ENCODE peak calls at places on chromosomes 2 and 18, in five cellular contexts. One of them, this sample, is unnamed.

GRCh38 chr2:235066895-235067294 is 115.1 kb downstream of the SH3BP4 start:
- DNase-seq in GM23338: no peak
- DNase-seq in WTC11: no peak
- DNase-seq in stimulated activated CD8-positive, alpha-beta memory T cell treated with anti-CD3 and anti-CD28 coated beads, Interleukin-4, amount 100 ng/mL, for 1 hour: no peak
- DNase-seq in activated T-cell treated with anti-CD3 and anti-CD28 coated beads, Interleukin-2, amount 50 U/mL, for 72 hours: no peak
- DNase-seq in this sample: peak

GRCh38 chr2:96771792-96772618 is 11.3 kb downstream of the CNNM4 start:
- DNase-seq in WTC11: no peak
- DNase-seq in activated T-cell treated with anti-CD3 and anti-CD28 coated beads, Interleukin-2, amount 50 U/mL, for 72 hours: no peak
- DNase-seq in stimulated activated CD8-positive, alpha-beta memory T cell treated with anti-CD3 and anti-CD28 coated beads, Interleukin-4, amount 100 ng/mL, for 1 hour: no peak
- DNase-seq in GM23338: no peak
- DNase-seq in this sample: no peak

GRCh38 chr2:121329786-121330185 is 44.8 kb upstream of the TFCP2L1 start:
- DNase-seq in stimulated activated CD8-positive, alpha-beta memory T cell treated with anti-CD3 and anti-CD28 coated beads, Interleukin-4, amount 100 ng/mL, for 1 hour: no peak
- DNase-seq in activated T-cell treated with anti-CD3 and anti-CD28 coated beads, Interleukin-2, amount 50 U/mL, for 72 hours: no peak
- DNase-seq in GM23338: no peak
- DNase-seq in WTC11: no peak
- DNase-seq in this sample: no peak

GRCh38 chr2:186853871-186854435 is 5.0 kb upstream of the ZSWIM2 start:
- DNase-seq in activated T-cell treated with anti-CD3 and anti-CD28 coated beads, Interleukin-2, amount 50 U/mL, for 72 hours: no peak
- DNase-seq in WTC11: no peak
- DNase-seq in GM23338: no peak
- DNase-seq in stimulated activated CD8-positive, alpha-beta memory T cell treated with anti-CD3 and anti-CD28 coated beads, Interleukin-4, amount 100 ng/mL, for 1 hour: no peak
- DNase-seq in this sample: no peak

GRCh38 chr2:73020657-73021370 is 50.7 kb downstream of the SFXN5 start:
- DNase-seq in WTC11: no peak
- DNase-seq in stimulated activated CD8-positive, alpha-beta memory T cell treated with anti-CD3 and anti-CD28 coated beads, Interleukin-4, amount 100 ng/mL, for 1 hour: no peak
- DNase-seq in activated T-cell treated with anti-CD3 and anti-CD28 coated beads, Interleukin-2, amount 50 U/mL, for 72 hours: no peak
- DNase-seq in GM23338: no peak
- DNase-seq in this sample: no peak

GRCh38 chr2:69291004-69291650 is 95.9 kb downstream of the GFPT1 start:
- DNase-seq in activated T-cell treated with anti-CD3 and anti-CD28 coated beads, Interleukin-2, amount 50 U/mL, for 72 hours: no peak
- DNase-seq in WTC11: no peak
- DNase-seq in GM23338: no peak
- DNase-seq in stimulated activated CD8-positive, alpha-beta memory T cell treated with anti-CD3 and anti-CD28 coated beads, Interleukin-4, amount 100 ng/mL, for 1 hour: no peak
- DNase-seq in this sample: no peak

GRCh38 chr2:218886461-218886947 is 5.9 kb downstream of the WNT10A start:
- DNase-seq in stimulated activated CD8-positive, alpha-beta memory T cell treated with anti-CD3 and anti-CD28 coated beads, Interleukin-4, amount 100 ng/mL, for 1 hour: no peak
- DNase-seq in WTC11: no peak
- DNase-seq in activated T-cell treated with anti-CD3 and anti-CD28 coated beads, Interleukin-2, amount 50 U/mL, for 72 hours: no peak
- DNase-seq in GM23338: no peak
- DNase-seq in this sample: peak

GRCh38 chr2:60118061-60118460 is 435.4 kb downstream of the BCL11A start:
- DNase-seq in WTC11: no peak
- DNase-seq in activated T-cell treated with anti-CD3 and anti-CD28 coated beads, Interleukin-2, amount 50 U/mL, for 72 hours: no peak
- DNase-seq in stimulated activated CD8-positive, alpha-beta memory T cell treated with anti-CD3 and anti-CD28 coated beads, Interleukin-4, amount 100 ng/mL, for 1 hour: no peak
- DNase-seq in GM23338: no peak
- DNase-seq in this sample: no peak

GRCh38 chr2:238247841-238248440 is 8.1 kb upstream of the HES6 start:
- DNase-seq in activated T-cell treated with anti-CD3 and anti-CD28 coated beads, Interleukin-2, amount 50 U/mL, for 72 hours: no peak
- DNase-seq in WTC11: no peak
- DNase-seq in GM23338: no peak
- DNase-seq in stimulated activated CD8-positive, alpha-beta memory T cell treated with anti-CD3 and anti-CD28 coated beads, Interleukin-4, amount 100 ng/mL, for 1 hour: no peak
- DNase-seq in this sample: no peak

GRCh38 chr2:69375494-69376353 is 11.3 kb downstream of the GFPT1 start:
- DNase-seq in WTC11: no peak
- DNase-seq in GM23338: peak
- DNase-seq in activated T-cell treated with anti-CD3 and anti-CD28 coated beads, Interleukin-2, amount 50 U/mL, for 72 hours: no peak
- DNase-seq in stimulated activated CD8-positive, alpha-beta memory T cell treated with anti-CD3 and anti-CD28 coated beads, Interleukin-4, amount 100 ng/mL, for 1 hour: no peak
- DNase-seq in this sample: peak

GRCh38 chr18:78878335-78878734 is 101.3 kb upstream of the SALL3 start:
- DNase-seq in GM23338: no peak
- DNase-seq in stimulated activated CD8-positive, alpha-beta memory T cell treated with anti-CD3 and anti-CD28 coated beads, Interleukin-4, amount 100 ng/mL, for 1 hour: no peak
- DNase-seq in WTC11: no peak
- DNase-seq in activated T-cell treated with anti-CD3 and anti-CD28 coated beads, Interleukin-2, amount 50 U/mL, for 72 hours: no peak
- DNase-seq in this sample: no peak

GRCh38 chr18:58297198-58297597 is 253.2 kb downstream of the NEDD4L start:
- DNase-seq in GM23338: no peak
- DNase-seq in activated T-cell treated with anti-CD3 and anti-CD28 coated beads, Interleukin-2, amount 50 U/mL, for 72 hours: peak
- DNase-seq in stimulated activated CD8-positive, alpha-beta memory T cell treated with anti-CD3 and anti-CD28 coated beads, Interleukin-4, amount 100 ng/mL, for 1 hour: no peak
- DNase-seq in WTC11: no peak
- DNase-seq in this sample: no peak

GRCh38 chr2:10141736-10142639 is 19.4 kb downstream of the RRM2 start:
- DNase-seq in GM23338: peak
- DNase-seq in WTC11: peak
- DNase-seq in stimulated activated CD8-positive, alpha-beta memory T cell treated with anti-CD3 and anti-CD28 coated beads, Interleukin-4, amount 100 ng/mL, for 1 hour: no peak
- DNase-seq in activated T-cell treated with anti-CD3 and anti-CD28 coated beads, Interleukin-2, amount 50 U/mL, for 72 hours: peak
- DNase-seq in this sample: peak

GRCh38 chr2:200929334-200930249 is 33.9 kb downstream of the ORC2 start:
- DNase-seq in GM23338: no peak
- DNase-seq in activated T-cell treated with anti-CD3 and anti-CD28 coated beads, Interleukin-2, amount 50 U/mL, for 72 hours: no peak
- DNase-seq in WTC11: no peak
- DNase-seq in stimulated activated CD8-positive, alpha-beta memory T cell treated with anti-CD3 and anti-CD28 coated beads, Interleukin-4, amount 100 ng/mL, for 1 hour: no peak
- DNase-seq in this sample: no peak

GRCh38 chr18:79738041-79738461 is 58.4 kb downstream of the CTDP1 start:
- DNase-seq in WTC11: no peak
- DNase-seq in stimulated activated CD8-positive, alpha-beta memory T cell treated with anti-CD3 and anti-CD28 coated beads, Interleukin-4, amount 100 ng/mL, for 1 hour: no peak
- DNase-seq in GM23338: no peak
- DNase-seq in activated T-cell treated with anti-CD3 and anti-CD28 coated beads, Interleukin-2, amount 50 U/mL, for 72 hours: no peak
- DNase-seq in this sample: no peak

GRCh38 chr2:115075800-115076199 is 633.4 kb downstream of the DPP10 start:
- DNase-seq in stimulated activated CD8-positive, alpha-beta memory T cell treated with anti-CD3 and anti-CD28 coated beads, Interleukin-4, amount 100 ng/mL, for 1 hour: no peak
- DNase-seq in activated T-cell treated with anti-CD3 and anti-CD28 coated beads, Interleukin-2, amount 50 U/mL, for 72 hours: no peak
- DNase-seq in GM23338: no peak
- DNase-seq in WTC11: no peak
- DNase-seq in this sample: no peak

GRCh38 chr2:96631804-96632435 is 6.2 kb downstream of the KANSL3 start:
- DNase-seq in WTC11: no peak
- DNase-seq in stimulated activated CD8-positive, alpha-beta memory T cell treated with anti-CD3 and anti-CD28 coated beads, Interleukin-4, amount 100 ng/mL, for 1 hour: no peak
- DNase-seq in activated T-cell treated with anti-CD3 and anti-CD28 coated beads, Interleukin-2, amount 50 U/mL, for 72 hours: no peak
- DNase-seq in GM23338: no peak
- DNase-seq in this sample: no peak

GRCh38 chr2:68287580-68288441 is 31.9 kb downstream of the CNRIP1 start:
- DNase-seq in GM23338: peak
- DNase-seq in stimulated activated CD8-positive, alpha-beta memory T cell treated with anti-CD3 and anti-CD28 coated beads, Interleukin-4, amount 100 ng/mL, for 1 hour: no peak
- DNase-seq in WTC11: no peak
- DNase-seq in activated T-cell treated with anti-CD3 and anti-CD28 coated beads, Interleukin-2, amount 50 U/mL, for 72 hours: no peak
- DNase-seq in this sample: no peak

GRCh38 chr2:200469708-200470600 is 39.9 kb downstream of the KCTD18 start:
- DNase-seq in stimulated activated CD8-positive, alpha-beta memory T cell treated with anti-CD3 and anti-CD28 coated beads, Interleukin-4, amount 100 ng/mL, for 1 hour: no peak
- DNase-seq in WTC11: no peak
- DNase-seq in activated T-cell treated with anti-CD3 and anti-CD28 coated beads, Interleukin-2, amount 50 U/mL, for 72 hours: no peak
- DNase-seq in GM23338: no peak
- DNase-seq in this sample: peak

GRCh38 chr2:36413218-36413617 is 57.6 kb downstream of the CRIM1 start:
- DNase-seq in stimulated activated CD8-positive, alpha-beta memory T cell treated with anti-CD3 and anti-CD28 coated beads, Interleukin-4, amount 100 ng/mL, for 1 hour: no peak
- DNase-seq in GM23338: no peak
- DNase-seq in WTC11: no peak
- DNase-seq in activated T-cell treated with anti-CD3 and anti-CD28 coated beads, Interleukin-2, amount 50 U/mL, for 72 hours: no peak
- DNase-seq in this sample: no peak

GRCh38 chr2:198044777-198045176 is 240.4 kb downstream of the PLCL1 start:
- DNase-seq in stimulated activated CD8-positive, alpha-beta memory T cell treated with anti-CD3 and anti-CD28 coated beads, Interleukin-4, amount 100 ng/mL, for 1 hour: no peak
- DNase-seq in WTC11: no peak
- DNase-seq in activated T-cell treated with anti-CD3 and anti-CD28 coated beads, Interleukin-2, amount 50 U/mL, for 72 hours: no peak
- DNase-seq in GM23338: no peak
- DNase-seq in this sample: no peak

GRCh38 chr2:170712653-170713279 is 2.4 kb upstream of the SP5 start:
- DNase-seq in GM23338: peak
- DNase-seq in activated T-cell treated with anti-CD3 and anti-CD28 coated beads, Interleukin-2, amount 50 U/mL, for 72 hours: no peak
- DNase-seq in WTC11: peak
- DNase-seq in stimulated activated CD8-positive, alpha-beta memory T cell treated with anti-CD3 and anti-CD28 coated beads, Interleukin-4, amount 100 ng/mL, for 1 hour: no peak
- DNase-seq in this sample: peak

GRCh38 chr2:121617042-121617599 is 32.1 kb downstream of the CLASP1 start:
- DNase-seq in GM23338: no peak
- DNase-seq in activated T-cell treated with anti-CD3 and anti-CD28 coated beads, Interleukin-2, amount 50 U/mL, for 72 hours: no peak
- DNase-seq in stimulated activated CD8-positive, alpha-beta memory T cell treated with anti-CD3 and anti-CD28 coated beads, Interleukin-4, amount 100 ng/mL, for 1 hour: no peak
- DNase-seq in WTC11: no peak
- DNase-seq in this sample: peak

GRCh38 chr18:36314754-36315153 is 17.2 kb downstream of the FHOD3 start:
- DNase-seq in activated T-cell treated with anti-CD3 and anti-CD28 coated beads, Interleukin-2, amount 50 U/mL, for 72 hours: no peak
- DNase-seq in WTC11: no peak
- DNase-seq in stimulated activated CD8-positive, alpha-beta memory T cell treated with anti-CD3 and anti-CD28 coated beads, Interleukin-4, amount 100 ng/mL, for 1 hour: no peak
- DNase-seq in GM23338: no peak
- DNase-seq in this sample: no peak

GRCh38 chr2:191656792-191657191 is 21.1 kb upstream of the NABP1 start:
- DNase-seq in stimulated activated CD8-positive, alpha-beta memory T cell treated with anti-CD3 and anti-CD28 coated beads, Interleukin-4, amount 100 ng/mL, for 1 hour: no peak
- DNase-seq in WTC11: no peak
- DNase-seq in GM23338: no peak
- DNase-seq in activated T-cell treated with anti-CD3 and anti-CD28 coated beads, Interleukin-2, amount 50 U/mL, for 72 hours: no peak
- DNase-seq in this sample: no peak

GRCh38 chr2:241002275-241003046 is 4.0 kb downstream of the SNED1 start:
- DNase-seq in GM23338: no peak
- DNase-seq in WTC11: no peak
- DNase-seq in stimulated activated CD8-positive, alpha-beta memory T cell treated with anti-CD3 and anti-CD28 coated beads, Interleukin-4, amount 100 ng/mL, for 1 hour: no peak
- DNase-seq in activated T-cell treated with anti-CD3 and anti-CD28 coated beads, Interleukin-2, amount 50 U/mL, for 72 hours: no peak
- DNase-seq in this sample: no peak

GRCh38 chr2:62197609-62198236 is 1.8 kb downstream of the B3GNT2 start:
- DNase-seq in activated T-cell treated with anti-CD3 and anti-CD28 coated beads, Interleukin-2, amount 50 U/mL, for 72 hours: peak
- DNase-seq in WTC11: peak
- DNase-seq in GM23338: peak
- DNase-seq in stimulated activated CD8-positive, alpha-beta memory T cell treated with anti-CD3 and anti-CD28 coated beads, Interleukin-4, amount 100 ng/mL, for 1 hour: no peak
- DNase-seq in this sample: peak

GRCh38 chr2:238475571-238475970 is 48.8 kb downstream of the ASB1 start:
- DNase-seq in WTC11: no peak
- DNase-seq in activated T-cell treated with anti-CD3 and anti-CD28 coated beads, Interleukin-2, amount 50 U/mL, for 72 hours: no peak
- DNase-seq in GM23338: no peak
- DNase-seq in stimulated activated CD8-positive, alpha-beta memory T cell treated with anti-CD3 and anti-CD28 coated beads, Interleukin-4, amount 100 ng/mL, for 1 hour: no peak
- DNase-seq in this sample: no peak

GRCh38 chr2:156803243-156803642 is 367.1 kb downstream of the GPD2 start:
- DNase-seq in activated T-cell treated with anti-CD3 and anti-CD28 coated beads, Interleukin-2, amount 50 U/mL, for 72 hours: no peak
- DNase-seq in WTC11: peak
- DNase-seq in GM23338: peak
- DNase-seq in stimulated activated CD8-positive, alpha-beta memory T cell treated with anti-CD3 and anti-CD28 coated beads, Interleukin-4, amount 100 ng/mL, for 1 hour: no peak
- DNase-seq in this sample: peak

GRCh38 chr2:10283106-10284062 is 19.3 kb upstream of the HPCAL1 start:
- DNase-seq in GM23338: no peak
- DNase-seq in stimulated activated CD8-positive, alpha-beta memory T cell treated with anti-CD3 and anti-CD28 coated beads, Interleukin-4, amount 100 ng/mL, for 1 hour: no peak
- DNase-seq in activated T-cell treated with anti-CD3 and anti-CD28 coated beads, Interleukin-2, amount 50 U/mL, for 72 hours: peak
- DNase-seq in WTC11: no peak
- DNase-seq in this sample: peak

This sample was measured in neural progenitor cell.